ENCODE peak calls at places on chromosomes 1 and 21, in eight cellular contexts. One of them, this sample, is unnamed.

GRCh38 chr1:21930629-21931170 is 6.4 kb downstream of the HSPG2 start:
- DNase-seq in left lung: no peak
- DNase-seq in AG04450: no peak
- DNase-seq in testis: no peak
- DNase-seq in Peyer's patch: no peak
- DNase-seq in lower lobe of right lung: no peak
- DNase-seq in skeletal muscle cell: no peak
- DNase-seq in adipocyte: no peak
- DNase-seq in this sample: no peak

GRCh38 chr1:165444897-165445370 is at the start of gene RXRG:
- DNase-seq in left lung: peak; percentile 85
- DNase-seq in AG04450: no peak
- DNase-seq in testis: peak; percentile 42
- DNase-seq in Peyer's patch: peak; percentile 46
- DNase-seq in lower lobe of right lung: peak; percentile 67
- DNase-seq in skeletal muscle cell: no peak
- DNase-seq in adipocyte: peak; percentile 7
- DNase-seq in this sample: peak; percentile 52

GRCh38 chr21:16302851-16303282 is 573.1 kb downstream of the USP25 start:
- DNase-seq in left lung: no peak
- DNase-seq in AG04450: no peak
- DNase-seq in testis: peak; percentile 61
- DNase-seq in Peyer's patch: no peak
- DNase-seq in lower lobe of right lung: no peak
- DNase-seq in skeletal muscle cell: peak; percentile 45
- DNase-seq in adipocyte: no peak
- DNase-seq in this sample: no peak

GRCh38 chr1:57102957-57103356 is 137.1 kb upstream of the C8B start:
- DNase-seq in left lung: no peak
- DNase-seq in AG04450: no peak
- DNase-seq in testis: no peak
- DNase-seq in Peyer's patch: no peak
- DNase-seq in lower lobe of right lung: no peak
- DNase-seq in skeletal muscle cell: no peak
- DNase-seq in adipocyte: no peak
- DNase-seq in this sample: no peak

GRCh38 chr1:207799989-207800648 is 48.3 kb downstream of the CD46 start:
- DNase-seq in left lung: no peak
- DNase-seq in AG04450: no peak
- DNase-seq in testis: no peak
- DNase-seq in Peyer's patch: no peak
- DNase-seq in lower lobe of right lung: no peak
- DNase-seq in skeletal muscle cell: no peak
- DNase-seq in adipocyte: no peak
- DNase-seq in this sample: no peak

GRCh38 chr1:212512731-212513559 is 80.2 kb downstream of the NENF start:
- DNase-seq in left lung: no peak
- DNase-seq in AG04450: no peak
- DNase-seq in testis: no peak
- DNase-seq in Peyer's patch: no peak
- DNase-seq in lower lobe of right lung: no peak
- DNase-seq in skeletal muscle cell: no peak
- DNase-seq in adipocyte: no peak
- DNase-seq in this sample: no peak

GRCh38 chr1:67214420-67215174 is 48.3 kb downstream of the IL23R start:
- DNase-seq in left lung: no peak
- DNase-seq in AG04450: no peak
- DNase-seq in testis: peak; percentile 58
- DNase-seq in Peyer's patch: peak; percentile 58
- DNase-seq in lower lobe of right lung: no peak
- DNase-seq in skeletal muscle cell: no peak
- DNase-seq in adipocyte: peak; percentile 63
- DNase-seq in this sample: no peak

GRCh38 chr1:13620825-13621224 is 37.2 kb downstream of the PDPN start:
- DNase-seq in left lung: no peak
- DNase-seq in AG04450: no peak
- DNase-seq in testis: no peak
- DNase-seq in Peyer's patch: no peak
- DNase-seq in lower lobe of right lung: no peak
- DNase-seq in skeletal muscle cell: no peak
- DNase-seq in adipocyte: no peak
- DNase-seq in this sample: no peak

GRCh38 chr1:70038025-70038424 is 167.4 kb downstream of the LRRC40 start:
- DNase-seq in left lung: no peak
- DNase-seq in AG04450: no peak
- DNase-seq in testis: no peak
- DNase-seq in Peyer's patch: no peak
- DNase-seq in lower lobe of right lung: no peak
- DNase-seq in skeletal muscle cell: peak; percentile 23
- DNase-seq in adipocyte: peak; percentile 69
- DNase-seq in this sample: no peak

GRCh38 chr1:33010946-33011731 is 25.5 kb downstream of the AK2 start:
- DNase-seq in left lung: no peak
- DNase-seq in AG04450: no peak
- DNase-seq in testis: peak; percentile 68
- DNase-seq in Peyer's patch: no peak
- DNase-seq in lower lobe of right lung: no peak
- DNase-seq in skeletal muscle cell: no peak
- DNase-seq in adipocyte: peak; percentile 57
- DNase-seq in this sample: peak; percentile 57

GRCh38 chr1:171257207-171258052 is 9.1 kb downstream of the FMO1 start:
- DNase-seq in left lung: peak; percentile 69
- DNase-seq in AG04450: no peak
- DNase-seq in testis: peak; percentile 57
- DNase-seq in Peyer's patch: peak; percentile 90
- DNase-seq in lower lobe of right lung: no peak
- DNase-seq in skeletal muscle cell: no peak
- DNase-seq in adipocyte: peak; percentile 47
- DNase-seq in this sample: no peak

GRCh38 chr21:17859661-17860060 is 40.5 kb upstream of the C21orf91 start:
- DNase-seq in left lung: no peak
- DNase-seq in AG04450: no peak
- DNase-seq in testis: no peak
- DNase-seq in Peyer's patch: no peak
- DNase-seq in lower lobe of right lung: no peak
- DNase-seq in skeletal muscle cell: no peak
- DNase-seq in adipocyte: no peak
- DNase-seq in this sample: no peak

GRCh38 chr1:1213153-1213918 is 617 bp downstream of the TNFRSF4 start:
- DNase-seq in left lung: peak; percentile 81
- DNase-seq in AG04450: no peak
- DNase-seq in testis: no peak
- DNase-seq in Peyer's patch: peak; percentile 74
- DNase-seq in lower lobe of right lung: no peak
- DNase-seq in skeletal muscle cell: no peak
- DNase-seq in adipocyte: no peak
- DNase-seq in this sample: peak; percentile 15

GRCh38 chr1:155801149-155801548 is 55.9 kb downstream of the GON4L start:
- DNase-seq in left lung: no peak
- DNase-seq in AG04450: no peak
- DNase-seq in testis: no peak
- DNase-seq in Peyer's patch: no peak
- DNase-seq in lower lobe of right lung: no peak
- DNase-seq in skeletal muscle cell: no peak
- DNase-seq in adipocyte: peak; percentile 43
- DNase-seq in this sample: no peak

GRCh38 chr1:19010995-19011696 is 54.7 kb upstream of the IFFO2 start:
- DNase-seq in left lung: no peak
- DNase-seq in AG04450: peak; percentile 92
- DNase-seq in testis: no peak
- DNase-seq in Peyer's patch: peak; percentile 90
- DNase-seq in lower lobe of right lung: peak; percentile 81
- DNase-seq in skeletal muscle cell: peak; percentile 87
- DNase-seq in adipocyte: peak; percentile 98
- DNase-seq in this sample: peak; percentile 32

GRCh38 chr1:218426343-218426657 is 81.2 kb downstream of the TGFB2 start:
- DNase-seq in left lung: no peak
- DNase-seq in AG04450: no peak
- DNase-seq in testis: no peak
- DNase-seq in Peyer's patch: no peak
- DNase-seq in lower lobe of right lung: no peak
- DNase-seq in skeletal muscle cell: peak; percentile 73
- DNase-seq in adipocyte: peak; percentile 39
- DNase-seq in this sample: no peak

GRCh38 chr1:224358288-224358687 is 1.6 kb downstream of the CNIH4 start:
- DNase-seq in left lung: peak; percentile 80
- DNase-seq in AG04450: no peak
- DNase-seq in testis: no peak
- DNase-seq in Peyer's patch: no peak
- DNase-seq in lower lobe of right lung: peak; percentile 70
- DNase-seq in skeletal muscle cell: no peak
- DNase-seq in adipocyte: no peak
- DNase-seq in this sample: no peak

GRCh38 chr1:183783896-183784637 is 20.9 kb upstream of the RGL1 start:
- DNase-seq in left lung: peak; percentile 35
- DNase-seq in AG04450: peak; percentile 69
- DNase-seq in testis: peak; percentile 64
- DNase-seq in Peyer's patch: no peak
- DNase-seq in lower lobe of right lung: no peak
- DNase-seq in skeletal muscle cell: peak; percentile 92
- DNase-seq in adipocyte: peak; percentile 75
- DNase-seq in this sample: peak; percentile 66

GRCh38 chr1:233170741-233171140 is 124.8 kb downstream of the PCNX2 start:
- DNase-seq in left lung: no peak
- DNase-seq in AG04450: no peak
- DNase-seq in testis: no peak
- DNase-seq in Peyer's patch: no peak
- DNase-seq in lower lobe of right lung: no peak
- DNase-seq in skeletal muscle cell: no peak
- DNase-seq in adipocyte: no peak
- DNase-seq in this sample: no peak

GRCh38 chr1:155284476-155284875 is 7.2 kb downstream of the HCN3 start:
- DNase-seq in left lung: no peak
- DNase-seq in AG04450: no peak
- DNase-seq in testis: no peak
- DNase-seq in Peyer's patch: no peak
- DNase-seq in lower lobe of right lung: no peak
- DNase-seq in skeletal muscle cell: no peak
- DNase-seq in adipocyte: no peak
- DNase-seq in this sample: no peak

GRCh38 chr1:25692560-25692959 is 76.0 kb downstream of the MAN1C1 start:
- DNase-seq in left lung: no peak
- DNase-seq in AG04450: no peak
- DNase-seq in testis: no peak
- DNase-seq in Peyer's patch: no peak
- DNase-seq in lower lobe of right lung: no peak
- DNase-seq in skeletal muscle cell: no peak
- DNase-seq in adipocyte: no peak
- DNase-seq in this sample: no peak

GRCh38 chr1:61087574-61087973 is 5.2 kb downstream of the NFIA start:
- DNase-seq in left lung: no peak
- DNase-seq in AG04450: no peak
- DNase-seq in testis: peak; percentile 58
- DNase-seq in Peyer's patch: no peak
- DNase-seq in lower lobe of right lung: no peak
- DNase-seq in skeletal muscle cell: no peak
- DNase-seq in adipocyte: no peak
- DNase-seq in this sample: no peak

DNA sequence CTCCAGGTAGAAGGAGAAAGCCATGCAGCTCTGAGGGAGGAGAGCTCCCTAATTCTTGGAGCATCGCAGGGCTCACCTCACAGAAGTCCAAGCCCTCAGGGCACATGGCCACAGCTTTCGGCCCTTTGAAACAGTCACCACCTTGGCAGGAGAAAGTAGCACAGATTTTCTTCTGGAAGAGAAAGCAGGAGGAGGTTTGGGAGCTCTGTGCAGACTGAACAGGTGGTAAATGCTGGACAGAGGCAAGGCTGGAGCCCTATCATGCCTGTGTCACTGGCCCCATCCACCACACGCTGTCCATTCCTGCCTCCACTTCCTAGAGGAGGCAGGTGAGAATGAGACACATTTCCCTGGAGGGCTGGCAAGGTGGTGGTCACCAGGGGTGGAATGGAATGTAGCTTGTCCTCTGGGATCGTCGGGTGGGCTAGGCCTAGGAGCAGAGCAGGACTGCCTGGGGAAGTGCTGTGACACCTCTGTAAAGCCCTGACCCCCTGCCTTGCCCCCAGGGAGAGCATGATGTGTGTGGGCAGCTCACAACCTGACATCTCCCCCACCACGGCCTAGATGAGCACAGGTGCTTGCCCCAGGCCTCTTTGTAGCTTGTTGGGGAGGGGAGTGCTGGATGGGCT is 2.8 kb upstream of the INPP5B start:
- DNase-seq in left lung: peak; percentile 28
- DNase-seq in AG04450: no peak
- DNase-seq in testis: no peak
- DNase-seq in Peyer's patch: no peak
- DNase-seq in lower lobe of right lung: no peak
- DNase-seq in skeletal muscle cell: no peak
- DNase-seq in adipocyte: no peak
- DNase-seq in this sample: no peak
- H3K4me3 ChIP-seq in left lung: no peak overlapping the region
- H3K4me3 ChIP-seq in AG04450: no peak overlapping the region
- H3K4me3 ChIP-seq in testis: no peak overlapping the region
- H3K4me3 ChIP-seq in Peyer's patch: no peak overlapping the region
- H3K4me3 ChIP-seq in lower lobe of right lung: no peak overlapping the region
- H3K4me3 ChIP-seq in skeletal muscle cell: no peak overlapping the region
- H3K4me3 ChIP-seq in adipocyte: no peak overlapping the region
- H3K4me3 ChIP-seq in this sample: no peak overlapping the region

GRCh38 chr1:81936838-81937237 is 136.1 kb downstream of the ADGRL2 start:
- DNase-seq in left lung: no peak
- DNase-seq in AG04450: no peak
- DNase-seq in testis: peak; percentile 27
- DNase-seq in Peyer's patch: no peak
- DNase-seq in lower lobe of right lung: no peak
- DNase-seq in skeletal muscle cell: no peak
- DNase-seq in adipocyte: no peak
- DNase-seq in this sample: no peak
- H3K4me3 ChIP-seq in left lung: no peak overlapping the region
- H3K4me3 ChIP-seq in AG04450: no peak overlapping the region
- H3K4me3 ChIP-seq in testis: no peak overlapping the region
- H3K4me3 ChIP-seq in Peyer's patch: no peak overlapping the region
- H3K4me3 ChIP-seq in lower lobe of right lung: no peak overlapping the region
- H3K4me3 ChIP-seq in skeletal muscle cell: no peak overlapping the region
- H3K4me3 ChIP-seq in adipocyte: no peak overlapping the region
- H3K4me3 ChIP-seq in this sample: no peak overlapping the region

GRCh38 chr1:159311679-159312078 is 9.5 kb downstream of the FCER1A start:
- DNase-seq in left lung: no peak
- DNase-seq in AG04450: no peak
- DNase-seq in testis: no peak
- DNase-seq in Peyer's patch: no peak
- DNase-seq in lower lobe of right lung: no peak
- DNase-seq in skeletal muscle cell: no peak
- DNase-seq in adipocyte: no peak
- DNase-seq in this sample: no peak
- H3K4me3 ChIP-seq in left lung: no peak overlapping the region
- H3K4me3 ChIP-seq in AG04450: no peak overlapping the region
- H3K4me3 ChIP-seq in testis: no peak overlapping the region
- H3K4me3 ChIP-seq in Peyer's patch: no peak overlapping the region
- H3K4me3 ChIP-seq in lower lobe of right lung: no peak overlapping the region
- H3K4me3 ChIP-seq in skeletal muscle cell: no peak overlapping the region
- H3K4me3 ChIP-seq in adipocyte: no peak overlapping the region
- H3K4me3 ChIP-seq in this sample: no peak overlapping the region

DNA sequence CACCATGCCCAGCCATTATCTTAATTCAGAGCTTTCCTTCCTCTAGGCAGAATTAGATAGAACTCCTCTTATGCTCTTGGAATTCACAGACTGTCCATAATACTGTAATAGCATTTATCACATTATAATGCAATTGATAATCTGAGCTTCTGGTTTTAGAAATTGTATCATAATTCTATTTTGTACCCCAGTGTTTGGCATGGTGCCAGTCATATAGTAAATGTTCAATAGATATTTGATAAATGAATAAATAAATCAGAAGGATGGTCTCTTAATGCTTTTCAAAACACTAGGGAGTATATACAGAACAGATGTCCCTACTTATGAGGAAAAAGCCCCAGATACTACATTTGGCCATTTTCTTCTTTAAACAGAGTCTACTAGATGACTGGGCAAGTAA is 119.3 kb upstream of the BMP8A start:
- DNase-seq in left lung: no peak
- DNase-seq in AG04450: no peak
- DNase-seq in testis: no peak
- DNase-seq in Peyer's patch: no peak
- DNase-seq in lower lobe of right lung: no peak
- DNase-seq in skeletal muscle cell: no peak
- DNase-seq in adipocyte: no peak
- DNase-seq in this sample: no peak
- H3K4me3 ChIP-seq in left lung: no peak overlapping the region
- H3K4me3 ChIP-seq in AG04450: no peak overlapping the region
- H3K4me3 ChIP-seq in testis: no peak overlapping the region
- H3K4me3 ChIP-seq in Peyer's patch: no peak overlapping the region
- H3K4me3 ChIP-seq in lower lobe of right lung: no peak overlapping the region
- H3K4me3 ChIP-seq in skeletal muscle cell: no peak overlapping the region
- H3K4me3 ChIP-seq in adipocyte: no peak overlapping the region
- H3K4me3 ChIP-seq in this sample: no peak overlapping the region